ENCODE peak calls at places on chromosomes 16 and 17, in nine cellular contexts. One of them, this sample, is unnamed.

GRCh38 chr16:30567160-30567990 is 4.1 kb downstream of the ZNF688 start:
- DNase-seq in RPMI8226: no peak
- DNase-seq in AG08395: no peak
- DNase-seq in NCI-H226: peak
- DNase-seq in NCI-H1694: no peak
- DNase-seq in substantia nigra: no peak
- DNase-seq in H54: peak
- DNase-seq in NCI-H187: no peak
- DNase-seq in GM13976: no peak
- DNase-seq in this sample: peak

GRCh38 chr16:80103463-80103862 is 437.3 kb upstream of the DYNLRB2 start:
- DNase-seq in RPMI8226: no peak
- DNase-seq in AG08395: no peak
- DNase-seq in NCI-H226: no peak
- DNase-seq in NCI-H1694: no peak
- DNase-seq in substantia nigra: no peak
- DNase-seq in H54: no peak
- DNase-seq in NCI-H187: peak
- DNase-seq in GM13976: no peak
- DNase-seq in this sample: no peak

GRCh38 chr16:52074133-52074532 is 472.8 kb downstream of the TOX3 start:
- DNase-seq in RPMI8226: no peak
- DNase-seq in AG08395: no peak
- DNase-seq in NCI-H226: no peak
- DNase-seq in NCI-H1694: no peak
- DNase-seq in substantia nigra: no peak
- DNase-seq in H54: no peak
- DNase-seq in NCI-H187: no peak
- DNase-seq in GM13976: no peak
- DNase-seq in this sample: no peak

GRCh38 chr17:57550671-57551315 is 194.3 kb downstream of the CCDC182 start:
- DNase-seq in RPMI8226: no peak
- DNase-seq in AG08395: no peak
- DNase-seq in NCI-H226: no peak
- DNase-seq in NCI-H1694: no peak
- DNase-seq in substantia nigra: no peak
- DNase-seq in H54: no peak
- DNase-seq in NCI-H187: no peak
- DNase-seq in GM13976: no peak
- DNase-seq in this sample: no peak

GRCh38 chr17:6163632-6164319 is 93.6 kb downstream of the WSCD1 start:
- DNase-seq in RPMI8226: peak
- DNase-seq in AG08395: no peak
- DNase-seq in NCI-H226: no peak
- DNase-seq in NCI-H1694: peak
- DNase-seq in substantia nigra: no peak
- DNase-seq in H54: no peak
- DNase-seq in NCI-H187: peak
- DNase-seq in GM13976: no peak
- DNase-seq in this sample: no peak

GRCh38 chr16:75095637-75096036 is 20.9 kb downstream of the LDHD start:
- DNase-seq in RPMI8226: no peak
- DNase-seq in AG08395: no peak
- DNase-seq in NCI-H226: no peak
- DNase-seq in NCI-H1694: no peak
- DNase-seq in substantia nigra: no peak
- DNase-seq in H54: no peak
- DNase-seq in NCI-H187: no peak
- DNase-seq in GM13976: no peak
- DNase-seq in this sample: no peak

GRCh38 chr17:79146562-79146961 is 71.9 kb downstream of the ENGASE start:
- DNase-seq in RPMI8226: no peak
- DNase-seq in AG08395: no peak
- DNase-seq in NCI-H226: no peak
- DNase-seq in NCI-H1694: no peak
- DNase-seq in substantia nigra: no peak
- DNase-seq in H54: no peak
- DNase-seq in NCI-H187: no peak
- DNase-seq in GM13976: no peak
- DNase-seq in this sample: no peak

GRCh38 chr17:45907720-45908395 is 13.5 kb downstream of the MAPT start:
- DNase-seq in RPMI8226: no peak
- DNase-seq in AG08395: no peak
- DNase-seq in NCI-H226: no peak
- DNase-seq in NCI-H1694: peak
- DNase-seq in substantia nigra: no peak
- DNase-seq in H54: no peak
- DNase-seq in NCI-H187: no peak
- DNase-seq in GM13976: no peak
- DNase-seq in this sample: no peak